ENCODE peak calls at places on chromosomes 12 and 14, in four cellular contexts. Z is hepatocyte, P is heart left ventricle, D is colonic mucosa. M is an unnamed sample. For H3K4me1, the result is how much of the 10 kb centered on the place peaks cover.

GRCh38 chr14:102050026-102050405 is 36.8 kb downstream of the HSP90AA1 start:
- DNase-seq in Z (no peak), P (no peak), D (no peak), M (no peak)

GRCh38 chr12:6551063-6551461 is 4.8 kb downstream of the IFFO1 start:
- DNase-seq in Z (no peak), P (peak), D (no peak), M (peak)

GRCh38 chr14:100537701-100538565 is 49.3 kb downstream of the BEGAIN start:
- DNase-seq in Z (no peak), P (peak), D (peak), M (no peak)

GRCh38 chr14:66575014-66575413 is 67.1 kb downstream of the GPHN start:
- DNase-seq in Z (no peak), P (no peak), D (no peak), M (no peak)

GRCh38 chr14:52862652-52863338 is 71.4 kb upstream of the GNPNAT1 start:
- DNase-seq in Z (peak), P (no peak), D (no peak), M (no peak)

GRCh38 chr14:86838363-86838762 is 1154.6 kb downstream of the GALC start:
- DNase-seq in Z (no peak), P (no peak), D (no peak), M (no peak)

GRCh38 chr12:107521826-107522355 is 163.7 kb upstream of the PWP1 start:
- DNase-seq in Z (no peak), P (no peak), D (no peak), M (no peak)

GRCh38 chr12:122527478-122527944 is 462 bp downstream of the KNTC1 start:
- DNase-seq in Z (peak), P (no peak), D (peak), M (peak)

GRCh38 chr14:68471964-68472508 is 320.8 kb downstream of the ZFP36L1 start:
- DNase-seq in Z (no peak), P (no peak), D (no peak), M (no peak)

DNA sequence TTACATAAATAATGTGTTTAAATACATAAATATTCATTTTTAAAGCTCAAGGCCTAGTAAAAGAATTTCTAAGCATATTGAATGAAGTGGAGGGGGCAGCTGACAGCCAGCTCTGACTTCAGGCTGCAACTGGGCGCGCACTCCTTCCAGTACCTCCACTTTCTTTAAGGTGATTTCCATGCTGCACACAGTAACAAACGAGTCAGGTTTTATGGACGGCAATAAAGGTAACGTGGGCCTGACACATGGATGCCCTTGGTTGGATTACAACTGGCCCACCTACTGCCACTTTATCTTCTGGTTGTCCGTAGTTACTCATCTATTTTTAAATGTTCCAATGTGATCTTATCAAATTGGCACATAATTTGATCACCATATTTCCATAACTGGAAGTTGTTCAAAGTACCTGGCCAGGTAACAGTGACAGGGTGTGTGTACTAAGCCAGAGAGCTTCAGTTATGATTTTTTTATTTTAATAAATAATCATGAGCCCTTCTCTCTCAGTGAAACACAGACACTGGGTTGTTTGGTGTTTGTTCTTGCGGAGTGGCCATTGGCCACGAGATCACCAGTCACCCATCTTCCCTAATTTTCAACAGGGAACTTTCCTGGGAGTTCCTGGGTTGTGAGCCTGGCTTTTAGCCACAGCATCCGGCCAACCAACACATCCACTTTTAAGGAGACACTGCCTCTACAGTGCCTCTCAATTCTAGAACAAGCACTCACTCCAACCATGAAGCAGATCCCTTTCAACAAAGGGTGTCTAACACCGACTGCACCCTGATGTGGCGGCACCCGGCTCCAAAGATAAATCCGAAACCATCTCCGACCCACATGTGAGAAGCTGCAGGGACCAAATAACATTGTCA is 50.2 kb downstream of the FOXN3 start:
- DNase-seq in Z (peak), P (no peak), D (peak), M (peak)
- H3K4me1 ChIP-seq in Z (under half), P (half or more), D (under half), M (under half)

DNA sequence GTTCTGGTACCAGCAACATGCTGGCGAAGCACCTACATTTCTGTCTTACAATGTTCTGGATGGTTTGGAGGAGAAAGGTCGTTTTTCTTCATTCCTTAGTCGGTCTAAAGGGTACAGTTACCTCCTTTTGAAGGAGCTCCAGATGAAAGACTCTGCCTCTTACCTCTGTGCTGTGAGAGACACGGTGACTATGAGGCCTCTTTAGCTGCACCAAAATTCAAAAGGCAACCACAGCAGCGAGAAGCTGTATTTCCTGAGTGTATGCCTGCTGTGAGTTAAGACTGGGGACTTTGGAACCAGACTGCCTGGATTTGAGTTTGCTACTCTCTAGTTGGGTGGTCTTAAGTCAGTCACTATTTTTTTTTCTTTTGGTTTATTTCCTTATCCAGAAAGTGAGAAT is 8.7 kb upstream of the OR10G2 start:
- DNase-seq in Z (no peak), P (no peak), D (no peak), M (no peak)
- H3K4me1 ChIP-seq in Z (under half), P (under half), D (under half), M (under half)

DNA sequence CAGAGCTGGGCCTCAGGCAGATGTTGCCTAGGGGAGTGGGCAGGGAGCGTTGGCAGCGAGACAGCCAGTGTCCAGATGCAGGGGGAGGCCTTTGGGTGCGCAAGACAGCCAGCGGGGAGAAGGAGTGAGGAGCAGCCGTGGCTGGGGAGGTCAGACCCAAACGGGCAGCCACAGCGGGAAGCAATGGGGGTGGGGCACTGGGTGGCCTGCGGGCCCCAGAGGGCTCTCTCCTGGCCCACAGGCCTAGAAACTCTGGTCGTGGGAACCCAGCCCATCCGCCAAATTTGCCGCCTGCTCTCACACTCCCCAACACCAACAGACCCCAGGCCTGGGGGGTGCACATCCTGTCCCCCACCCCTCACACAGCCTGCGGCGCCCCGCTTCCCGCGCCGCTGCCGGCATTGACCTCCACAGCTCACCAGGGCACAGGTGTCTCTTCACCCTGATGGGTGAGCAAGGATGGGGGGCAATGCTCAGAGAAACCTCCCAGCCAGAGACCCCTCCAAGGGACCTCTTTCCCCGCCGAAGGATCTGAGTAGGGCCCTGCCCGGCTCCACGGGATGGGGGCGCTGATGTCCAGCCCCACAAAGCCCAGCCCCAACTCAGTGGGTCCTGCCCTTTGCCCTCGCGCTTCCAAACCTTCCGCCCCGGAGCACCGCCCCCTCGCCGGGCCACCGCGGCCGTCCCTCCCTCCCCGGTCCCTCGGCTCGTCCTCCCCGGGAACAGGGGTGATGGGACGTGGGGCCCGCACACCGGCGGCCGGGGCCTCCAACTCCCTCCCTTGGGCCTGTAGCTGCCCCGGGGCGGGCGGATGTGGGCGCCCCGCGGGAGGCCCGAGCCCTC is 781 bp downstream of the HDAC7 start:
- DNase-seq in Z (peak), P (peak), D (peak), M (peak)
- H3K4me1 ChIP-seq in Z (half or more), P (half or more), D (under half), M (under half)

DNA sequence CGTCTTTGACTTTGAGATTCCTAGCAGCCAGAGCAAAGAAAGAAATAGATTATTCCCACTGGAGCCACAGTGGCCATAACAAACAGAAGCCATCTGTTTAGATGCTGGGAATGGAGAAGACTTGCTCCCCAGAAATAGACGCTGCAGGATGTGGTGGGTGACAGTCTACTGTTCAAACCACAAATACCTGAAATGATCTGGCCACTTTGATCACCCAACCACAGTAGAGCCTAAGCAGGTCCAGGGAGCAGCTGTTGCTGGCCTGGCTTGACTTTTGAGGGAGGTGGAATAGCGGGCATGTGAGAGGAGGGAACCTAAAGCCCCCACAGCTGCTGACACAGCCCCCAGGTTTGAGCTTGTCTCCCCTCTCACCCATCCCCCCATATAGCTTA is 38.6 kb downstream of the SH2B3 start:
- DNase-seq in Z (no peak), P (no peak), D (no peak), M (no peak)
- H3K4me1 ChIP-seq in Z (under half), P (half or more), D (under half), M (under half)

GRCh38 chr12:75724913-75725312 is 213.5 kb upstream of the KRR1 start:
- DNase-seq in Z (peak), P (peak), D (no peak), M (no peak)

GRCh38 chr12:75720807-75721206 is 209.4 kb upstream of the KRR1 start:
- DNase-seq in Z (no peak), P (no peak), D (no peak), M (no peak)

GRCh38 chr12:75721231-75721641 is 209.8 kb upstream of the KRR1 start:
- DNase-seq in Z (no peak), P (no peak), D (no peak), M (no peak)

GRCh38 chr12:75722714-75723200 is 211.3 kb upstream of the KRR1 start:
- DNase-seq in Z (peak), P (peak), D (peak), M (peak)

DNA sequence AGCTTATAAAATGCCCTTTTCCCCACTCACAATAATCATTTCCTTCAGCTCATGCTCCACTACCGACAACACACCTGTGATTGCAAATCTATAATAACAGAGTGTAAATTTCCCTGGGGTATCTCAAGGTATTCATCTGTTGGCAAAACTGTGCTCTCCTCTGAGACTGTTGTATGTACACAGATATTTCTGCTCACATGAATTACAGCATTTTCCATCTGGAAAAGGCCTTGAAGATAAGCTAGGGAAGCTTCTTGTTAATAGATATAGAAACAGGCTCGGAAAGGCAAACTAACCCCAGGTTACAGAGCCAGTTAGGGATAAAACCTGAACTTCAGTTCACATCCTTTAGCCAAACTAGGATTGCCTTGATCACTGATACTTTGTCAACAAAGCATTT is 210.4 kb upstream of the KRR1 start:
- DNase-seq in Z (no peak), P (no peak), D (no peak), M (no peak)
- H3K4me1 ChIP-seq in Z (under half), P (under half), D (under half), M (under half)

GRCh38 chr12:76571256-76571655 is 11.7 kb upstream of the OSBPL8 start:
- DNase-seq in Z (no peak), P (no peak), D (no peak), M (no peak)
- H3K4me1 ChIP-seq in Z (under half), P (under half), D (under half), M (under half)

DNA sequence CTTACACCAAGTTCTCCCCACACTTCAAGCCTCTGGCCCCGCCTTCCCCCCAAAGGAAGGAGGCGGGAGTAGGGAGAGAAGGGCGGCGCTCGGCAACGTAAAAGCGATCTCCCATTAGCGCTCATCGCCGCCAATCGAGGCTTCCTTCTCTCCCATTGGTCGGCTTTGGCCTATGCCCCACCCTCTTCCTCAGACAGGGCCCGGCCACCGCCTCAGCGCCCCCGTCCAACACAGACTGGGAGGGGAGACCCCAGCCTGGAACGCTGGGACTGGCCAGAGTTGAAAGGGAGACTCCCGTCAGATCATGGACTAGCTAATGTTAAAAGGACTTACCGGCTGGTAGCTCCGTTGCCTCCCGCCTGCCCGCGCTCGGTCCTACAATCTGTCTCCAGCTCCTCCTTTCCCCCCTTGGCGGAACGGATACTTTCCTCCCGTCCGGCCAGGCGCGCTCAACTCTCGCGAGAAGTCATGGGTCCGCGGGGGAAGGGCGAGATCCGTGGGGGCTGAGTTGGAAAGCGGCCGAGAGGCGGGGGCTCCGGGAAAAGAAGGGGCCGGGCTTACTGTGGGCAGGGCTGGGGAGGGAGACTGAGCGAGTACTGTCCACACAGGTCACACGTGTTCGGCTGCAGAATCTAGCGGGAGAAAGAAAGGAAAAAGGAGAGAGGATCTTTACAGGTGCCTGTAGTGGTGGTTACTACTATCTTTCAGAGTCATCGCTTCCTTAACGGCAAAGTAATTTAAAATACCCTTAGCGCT is at the start of gene ATF7:
- DNase-seq in Z (peak), P (peak), D (peak), M (peak)
- H3K4me1 ChIP-seq in Z (under half), P (under half), D (under half), M (under half)